ENCODE peak calls at places on chromosomes 2 and 18, in four cellular contexts. K is K562, S is IMR-90, R is endothelial cell of umbilical vein. Q is an unnamed sample. For H3K9me1, the result is how much of the 10 kb centered on the place peaks cover.

GRCh38 chr2:230873670-230874401 is 9.1 kb downstream of the ITM2C start:
- DNase-seq in R (no peak), K (no peak), S (no peak), Q (no peak)

GRCh38 chr2:195706161-195706900 is 49.3 kb downstream of the SLC39A10 start:
- DNase-seq in S (peak), R (no peak), K (no peak), Q (no peak)

GRCh38 chr2:33068261-33068660 is 121.5 kb downstream of the LTBP1 start:
- DNase-seq in S (peak), R (no peak), K (no peak), Q (peak)

GRCh38 chr2:189613650-189614420 is 33.2 kb upstream of the SLC40A1 start:
- DNase-seq in R (peak), K (no peak), S (peak), Q (no peak)

GRCh38 chr2:65483763-65484162 is 51.4 kb upstream of the SPRED2 start:
- DNase-seq in K (no peak), R (no peak), S (no peak), Q (no peak)

GRCh38 chr18:9039441-9039950 is 63.0 kb upstream of the NDUFV2 start:
- DNase-seq in K (no peak), S (no peak), R (no peak), Q (no peak)

GRCh38 chr18:28398491-28398890 is 221.6 kb upstream of the CDH2 start:
- DNase-seq in K (no peak), R (no peak), S (no peak), Q (no peak)

GRCh38 chr2:132559921-132560320 is 110.1 kb downstream of the LYPD1 start:
- DNase-seq in K (no peak), S (no peak), R (no peak), Q (no peak)

GRCh38 chr2:205333351-205333750 is 348.9 kb upstream of the NRP2 start:
- DNase-seq in S (peak), K (no peak), R (no peak), Q (no peak)

GRCh38 chr2:169362346-169363026 is at the start of gene LRP2:
- DNase-seq in R (peak), S (no peak), K (no peak), Q (no peak)

GRCh38 chr2:169360984-169361705 is 1.2 kb downstream of the LRP2 start:
- DNase-seq in S (no peak), R (no peak), K (no peak), Q (no peak)

GRCh38 chr2:169363570-169364150 is 1.3 kb upstream of the LRP2 start:
- DNase-seq in S (no peak), K (no peak), R (peak), Q (no peak)

GRCh38 chr2:169361706-169362345 is 508 bp downstream of the LRP2 start:
- DNase-seq in R (peak), K (no peak), S (no peak), Q (no peak)

DNA sequence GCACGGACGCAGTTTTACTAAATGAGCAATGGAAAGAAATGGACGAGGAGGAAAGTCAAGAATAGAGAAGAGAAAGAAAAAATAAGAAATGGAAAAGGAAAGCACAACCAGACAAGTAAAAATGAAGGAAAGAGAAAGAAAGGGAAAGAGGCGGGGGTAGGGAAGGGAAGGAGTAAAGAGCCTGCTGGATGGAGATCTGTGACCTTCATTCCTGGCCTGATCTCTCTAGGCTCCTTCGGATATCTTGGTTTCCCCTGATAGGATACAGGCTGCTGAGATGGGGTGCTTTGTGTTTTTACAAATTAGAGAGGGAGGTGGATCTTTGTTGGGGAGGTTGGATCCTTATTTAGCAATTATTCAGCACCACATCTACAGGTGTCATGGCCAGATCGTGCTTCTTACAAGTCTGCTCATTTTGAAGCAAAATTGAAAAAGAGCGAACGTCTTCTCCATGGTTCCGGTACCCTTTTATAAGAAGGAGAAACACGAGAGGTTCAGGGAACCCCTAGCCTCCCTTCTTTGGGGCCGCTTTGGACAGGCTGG is 764 bp upstream of the LRP2 start:
- DNase-seq in R (peak), K (no peak), S (no peak), Q (no peak)
- H3K9me1 ChIP-seq in R (under half), K (under half), S (under half), Q (under half)

GRCh38 chr2:15053542-15053941 is 421.0 kb downstream of the LRATD1 start:
- DNase-seq in R (no peak), S (no peak), K (no peak), Q (no peak)

GRCh38 chr2:15061268-15061667 is 428.8 kb downstream of the LRATD1 start:
- DNase-seq in S (no peak), K (no peak), R (no peak), Q (no peak)

GRCh38 chr2:15059870-15060617 is 427.5 kb downstream of the LRATD1 start:
- DNase-seq in K (no peak), R (no peak), S (no peak), Q (no peak)

GRCh38 chr2:15058628-15059157 is 426.2 kb downstream of the LRATD1 start:
- DNase-seq in R (no peak), S (no peak), K (no peak), Q (no peak)

GRCh38 chr2:15058015-15058414 is 425.5 kb downstream of the LRATD1 start:
- DNase-seq in S (no peak), K (peak), R (no peak), Q (no peak)
- TF ChIP-seq CTCF in S (peak), K (peak), R (peak), Q (peak)

GRCh38 chr2:69741281-69742169 is at the start of gene ANXA4:
- DNase-seq in R (peak), S (peak), K (peak), Q (peak)

GRCh38 chr2:69744456-69744855 is 2.5 kb downstream of the ANXA4 start:
- DNase-seq in K (peak), R (no peak), S (no peak), Q (no peak)

GRCh38 chr2:69742170-69742952 is 427 bp downstream of the ANXA4 start:
- DNase-seq in S (peak), K (no peak), R (peak), Q (no peak)

GRCh38 chr2:69743847-69744264 is 1.9 kb downstream of the ANXA4 start:
- DNase-seq in R (no peak), K (peak), S (no peak), Q (no peak)
- H3K9me1 ChIP-seq in R (under half), K (under half), S (under half), Q (under half)

GRCh38 chr2:72933207-72933606 is 15.9 kb downstream of the EMX1 start:
- DNase-seq in S (no peak), K (no peak), R (no peak), Q (no peak)

GRCh38 chr2:72936669-72937355 is 19.5 kb downstream of the EMX1 start:
- DNase-seq in R (no peak), K (no peak), S (no peak), Q (no peak)

GRCh38 chr2:72933646-72934151 is 16.4 kb downstream of the EMX1 start:
- DNase-seq in K (no peak), R (no peak), S (no peak), Q (no peak)

GRCh38 chr2:72935611-72935957 is 18.3 kb downstream of the EMX1 start:
- DNase-seq in K (no peak), S (no peak), R (no peak), Q (no peak)

GRCh38 chr2:72934683-72935610 is 17.6 kb downstream of the EMX1 start:
- DNase-seq in R (no peak), K (peak), S (no peak), Q (peak)
- TF ChIP-seq CTCF in R (peak), K (peak), S (no peak), Q (peak)

GRCh38 chr2:173678186-173678585 is 287.0 kb downstream of the SP3 start:
- DNase-seq in S (no peak), K (no peak), R (no peak), Q (no peak)
- H3K9me1 ChIP-seq in S (under half), K (under half), R (under half), Q (under half)

Q was measured in keratinocyte.